ENCODE peak calls at places on chromosomes 2 and 18, in nine cellular contexts. I is NCI-H446; H is NT2/D1; F is stimulated activated CD4-positive, alpha-beta T cell treated with anti-CD3 and anti-CD28 coated beads, Interleukin-2, amount 100 ng/mL, for 48 hours; O is AG08395; W is kidney epithelial cell; T is AML-193; Q is AG09319; J is stromal cell of bone marrow. U is an unnamed sample.

GRCh38 chr2:229714080-229714735 is at the start of gene DNER:
- DNase-seq in F (peak; percentile 45), W (no peak), I (no peak), Q (no peak), T (no peak), H (no peak), J (no peak), O (peak; percentile 36), U (no peak)

GRCh38 chr2:44886409-44886808 is 55.1 kb upstream of the SIX3 start:
- DNase-seq in W (no peak), T (no peak), H (no peak), J (no peak), O (no peak), F (no peak), I (no peak), Q (no peak), U (no peak)

GRCh38 chr2:10448646-10449480 is 736 bp upstream of the ODC1 start:
- DNase-seq in I (peak; percentile 92), F (peak; percentile 86), H (peak; percentile 81), Q (no peak), T (peak; percentile 96), W (peak; percentile 61), J (no peak), O (peak; percentile 19), U (no peak)

GRCh38 chr18:56120781-56121180 is 517.6 kb downstream of the TXNL1 start:
- DNase-seq in W (no peak), F (no peak), H (no peak), Q (no peak), O (no peak), T (no peak), J (no peak), I (no peak), U (no peak)

GRCh38 chr2:166766220-166766619 is 122.1 kb upstream of the XIRP2 start:
- DNase-seq in F (no peak), T (no peak), H (no peak), O (no peak), J (no peak), W (no peak), Q (no peak), I (no peak), U (no peak)

GRCh38 chr2:238286551-238286950 is 1.9 kb downstream of the PER2 start:
- DNase-seq in Q (peak; percentile 59), W (no peak), T (peak; percentile 26), I (peak; percentile 4), J (peak; percentile 81), F (no peak), H (no peak), O (peak; percentile 52), U (peak; percentile 72)

GRCh38 chr2:105790467-105791118 is 45.9 kb downstream of the NCK2 start:
- DNase-seq in F (no peak), I (no peak), O (no peak), J (no peak), T (no peak), W (no peak), H (no peak), Q (no peak), U (no peak)

GRCh38 chr2:173347305-173348168 is 7.1 kb upstream of the CDCA7 start:
- DNase-seq in F (no peak), W (no peak), H (no peak), Q (no peak), J (no peak), O (no peak), I (no peak), T (no peak), U (no peak)

GRCh38 chr2:121903037-121903689 is 147.7 kb downstream of the TSN start:
- DNase-seq in F (no peak), W (no peak), T (no peak), O (peak; percentile 28), Q (no peak), J (no peak), H (no peak), I (no peak), U (no peak)

GRCh38 chr2:134433469-134433868 is 179.6 kb downstream of the MGAT5 start:
- DNase-seq in I (no peak), F (no peak), J (no peak), H (no peak), O (no peak), W (no peak), Q (no peak), T (no peak), U (no peak)

GRCh38 chr18:24322594-24323136 is 75.0 kb downstream of the OSBPL1A start:
- DNase-seq in W (no peak), F (no peak), I (no peak), Q (peak; percentile 2), J (peak; percentile 38), T (no peak), O (peak; percentile 44), H (no peak), U (peak; percentile 35)

GRCh38 chr2:220209751-220210150 is 582.3 kb downstream of the SLC4A3 start:
- DNase-seq in J (no peak), W (no peak), T (no peak), O (no peak), Q (no peak), I (no peak), F (no peak), H (no peak), U (no peak)

GRCh38 chr2:194730266-194730665 is 926.8 kb upstream of the SLC39A10 start:
- DNase-seq in F (no peak), H (no peak), I (no peak), Q (no peak), J (no peak), W (no peak), O (no peak), T (no peak), U (no peak)

GRCh38 chr2:26848336-26849055 is 564 bp downstream of the DPYSL5 start:
- DNase-seq in I (no peak), W (no peak), Q (no peak), H (no peak), J (no peak), O (peak; percentile 24), T (no peak), F (no peak), U (no peak)

GRCh38 chr2:138906549-138906948 is 126.4 kb upstream of the NXPH2 start:
- DNase-seq in Q (no peak), I (no peak), T (no peak), H (no peak), W (no peak), O (no peak), F (no peak), J (no peak), U (no peak)

GRCh38 chr2:227939271-227940027 is 68.0 kb downstream of the DAW1 start:
- DNase-seq in F (no peak), J (no peak), Q (no peak), I (no peak), T (peak; percentile 6), W (no peak), H (peak; percentile 54), O (peak; percentile 5), U (no peak)

GRCh38 chr2:181461056-181461630 is 4.0 kb downstream of the ITGA4 start:
- DNase-seq in O (no peak), Q (no peak), J (no peak), F (no peak), W (no peak), H (no peak), I (no peak), T (peak; percentile 47), U (no peak)

GRCh38 chr18:34866310-34866709 is 156.2 kb downstream of the DTNA start:
- DNase-seq in J (no peak), H (no peak), O (no peak), T (no peak), W (no peak), I (no peak), Q (no peak), F (no peak), U (no peak)

GRCh38 chr2:154533300-154533940 is 165.1 kb upstream of the KCNJ3 start:
- DNase-seq in I (no peak), T (no peak), O (no peak), H (no peak), J (no peak), F (no peak), W (no peak), Q (no peak), U (no peak)

GRCh38 chr2:240806006-240806405 is 14.0 kb downstream of the KIF1A start:
- DNase-seq in I (no peak), H (no peak), T (no peak), J (no peak), W (no peak), O (no peak), F (no peak), Q (no peak), U (no peak)

GRCh38 chr18:33802955-33803354 is 224.9 kb downstream of the ASXL3 start:
- DNase-seq in Q (no peak), H (no peak), I (no peak), F (no peak), W (no peak), J (no peak), T (no peak), O (no peak), U (no peak)

GRCh38 chr18:29892960-29893558 is 1149.5 kb downstream of the DSC3 start:
- DNase-seq in Q (no peak), H (no peak), W (no peak), I (no peak), T (no peak), O (no peak), J (no peak), F (no peak), U (no peak)

GRCh38 chr18:48814490-48815181 is 136.1 kb downstream of the SMAD7 start:
- DNase-seq in O (no peak), J (peak; percentile 33), T (no peak), W (no peak), H (no peak), Q (no peak), F (no peak), I (no peak), U (no peak)

GRCh38 chr2:36653967-36654694 is 42.4 kb upstream of the VIT start:
- DNase-seq in F (no peak), W (no peak), Q (no peak), J (no peak), O (no peak), H (no peak), I (no peak), T (no peak), U (no peak)

GRCh38 chr2:95525294-95526035 is 40.9 kb upstream of the TRIM43B start:
- DNase-seq in F (no peak), O (no peak), W (no peak), Q (no peak), I (no peak), H (no peak), J (peak; percentile 10), T (no peak), U (no peak)

GRCh38 chr2:118993392-118993752 is 51.4 kb downstream of the MARCO start:
- DNase-seq in F (no peak), H (no peak), J (no peak), W (no peak), Q (no peak), I (no peak), O (no peak), T (no peak), U (no peak)

GRCh38 chr18:27242392-27243047 is 57.4 kb upstream of the CHST9 start:
- DNase-seq in W (no peak), O (no peak), H (no peak), Q (no peak), T (no peak), J (no peak), I (no peak), F (no peak), U (no peak)

GRCh38 chr2:241617431-241618154 is 19.4 kb downstream of the THAP4 start:
- DNase-seq in O (no peak), J (no peak), I (no peak), H (no peak), W (no peak), Q (no peak), F (no peak), T (no peak), U (no peak)

GRCh38 chr2:96875498-96876035 is 5.7 kb upstream of the SEMA4C start:
- DNase-seq in H (no peak), I (no peak), T (no peak), F (no peak), O (no peak), J (no peak), W (no peak), Q (no peak), U (no peak)

GRCh38 chr2:144650886-144651285 is 131.0 kb upstream of the ZEB2 start:
- DNase-seq in F (no peak), J (no peak), Q (peak; percentile 8), T (no peak), W (no peak), O (peak; percentile 19), H (no peak), I (no peak), U (no peak)

GRCh38 chr2:190327995-190328394 is 8.4 kb upstream of the HIBCH start:
- DNase-seq in J (no peak), F (no peak), H (no peak), I (no peak), Q (no peak), T (no peak), O (no peak), W (no peak), U (no peak)

U was measured in GM04503.